ENCODE peak calls at places on chromosome 13, in five cellular contexts. Z is cardiac muscle cell, O is tibial artery, N is thyroid gland, A is GM23338. Q is an unnamed sample. For H3K27me3 and H3K4me1, the result is how much of the 10 kb centered on the place peaks cover.

GRCh38 chr13:24106429-24106828 is 54.1 kb upstream of the SPATA13 start:
- DNase-seq in Z (no peak), O (no peak), N (peak), A (no peak), Q (no peak)

GRCh38 chr13:33611016-33611805 is 206.7 kb upstream of the RFC3 start:
- DNase-seq in Z (peak), O (peak), N (peak), A (peak), Q (no peak)

GRCh38 chr13:75788494-75788991 is 152.4 kb downstream of the LMO7 start:
- DNase-seq in Z (peak), O (no peak), N (peak), A (no peak), Q (no peak)

GRCh38 chr13:50326746-50327145 is 311.5 kb downstream of the KCNRG start:
- DNase-seq in Z (no peak), O (no peak), N (no peak), A (no peak), Q (no peak)

GRCh38 chr13:114154476-114154875 is 22.1 kb upstream of the RASA3 start:
- DNase-seq in Z (no peak), O (peak), N (no peak), A (no peak), Q (no peak)

GRCh38 chr13:44015808-44016207 is 136.1 kb downstream of the LACC1 start:
- DNase-seq in Z (peak), O (no peak), N (no peak), A (no peak), Q (no peak)

GRCh38 chr13:27034678-27035111 is 136.9 kb downstream of the USP12 start:
- DNase-seq in Z (peak), O (no peak), N (no peak), A (peak), Q (no peak)

GRCh38 chr13:52726258-52726657 is 13.4 kb downstream of the CNMD start:
- DNase-seq in Z (no peak), O (no peak), N (no peak), A (no peak), Q (no peak)

GRCh38 chr13:30871713-30872029 is 34.4 kb upstream of the MEDAG start:
- DNase-seq in Z (no peak), O (no peak), N (no peak), A (no peak), Q (no peak)

GRCh38 chr13:21717817-21718216 is 46.9 kb downstream of the FGF9 start:
- DNase-seq in Z (no peak), O (no peak), N (peak), A (peak), Q (peak)

GRCh38 chr13:74129500-74130144 is 4.6 kb downstream of the KLF12 start:
- DNase-seq in Z (no peak), O (no peak), N (no peak), A (no peak), Q (no peak)
- H3K27ac ChIP-seq in Z (peak), O (peak), N (no peak), A (no peak), Q (no peak)

GRCh38 chr13:82224806-82225205 is 1657.5 kb downstream of the SLITRK1 start:
- DNase-seq in Z (no peak), O (no peak), N (no peak), A (no peak), Q (no peak)
- H3K27me3 ChIP-seq in Z (under half), O (under half), N (under half), A (under half), Q (under half)

GRCh38 chr13:111213964-111214726 is 99.0 kb downstream of the ARHGEF7 start:
- DNase-seq in Z (no peak), O (no peak), N (peak), A (peak), Q (no peak)
- H3K4me1 ChIP-seq in Z (under half), O (half or more), N (under half), A (half or more), Q (under half)

DNA sequence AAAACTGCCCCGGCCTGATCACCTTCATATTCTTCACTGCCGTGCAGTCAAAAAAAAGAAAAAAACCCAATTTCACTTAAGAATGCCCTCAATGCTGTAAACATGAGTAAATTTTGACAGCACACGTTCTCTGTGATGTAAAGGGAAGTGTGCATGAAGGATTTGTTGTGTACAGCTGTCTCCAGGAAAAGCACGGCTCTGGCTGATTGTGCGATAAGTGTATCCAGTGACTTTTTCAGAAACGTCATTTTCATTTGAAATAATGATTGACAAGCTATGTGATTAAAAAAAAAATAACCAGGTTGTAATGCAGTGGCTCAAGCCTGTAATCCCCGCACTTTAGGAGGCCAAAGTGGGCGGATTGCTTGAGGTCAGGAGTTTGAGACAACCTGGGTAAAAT is 39.6 kb downstream of the ANKRD10 start:
- DNase-seq in Z (no peak), O (no peak), N (no peak), A (no peak), Q (no peak)
- H3K27ac ChIP-seq in Z (no peak), O (peak), N (no peak), A (no peak), Q (no peak)